ENCODE peak calls at places on chromosomes 4 and X, in ten cellular contexts. W is GM12878, N is stomach, P is GM23338, H is transverse colon, J is upper lobe of left lung, V is HCT116, T is HL-60, S is endothelial cell of umbilical vein, M is SK-N-SH. D is an unnamed sample.

GRCh38 chr4:68182382-68182820 is 52.7 kb upstream of the TMPRSS11F start:
- DNase-seq in S (no peak), V (no peak), M (no peak), W (no peak), T (no peak), H (no peak), J (no peak), N (no peak), P (no peak), D (no peak)

GRCh38 chr4:112523008-112523440 is 7.0 kb upstream of the NEUROG2 start:
- DNase-seq in S (peak), H (peak), T (no peak), M (no peak), V (no peak), W (no peak), J (no peak), P (peak), N (no peak), D (no peak)

GRCh38 chr4:19309365-19309764 is 942.3 kb upstream of the SLIT2 start:
- DNase-seq in H (no peak), V (no peak), M (no peak), T (no peak), N (no peak), J (no peak), P (peak), S (peak), W (no peak), D (no peak)

GRCh38 chrX:116232833-116233232 is 62.3 kb downstream of the AGTR2 start:
- DNase-seq in V (no peak), H (no peak), P (no peak), N (no peak), S (peak), M (no peak), J (no peak), T (no peak), W (no peak), D (no peak)

GRCh38 chr4:140326395-140326993 is 47.0 kb upstream of the SCOC start:
- DNase-seq in M (peak), T (peak), P (peak), V (peak), J (no peak), W (no peak), S (peak), N (no peak), H (peak), D (no peak)

GRCh38 chr4:165289429-165289785 is 38.1 kb upstream of the MSMO1 start:
- DNase-seq in W (no peak), T (no peak), V (no peak), M (no peak), S (no peak), N (no peak), P (no peak), J (no peak), H (no peak), D (no peak)

GRCh38 chr4:148998719-148999118 is 556.5 kb upstream of the NR3C2 start:
- DNase-seq in H (no peak), S (no peak), V (peak), W (no peak), M (peak), P (peak), J (no peak), N (no peak), T (no peak), D (no peak)

GRCh38 chr4:15811703-15812325 is 33.7 kb downstream of the CD38 start:
- DNase-seq in H (no peak), M (no peak), W (no peak), P (peak), T (no peak), N (no peak), V (no peak), J (no peak), S (no peak), D (no peak)

GRCh38 chrX:40694833-40695232 is 40.5 kb downstream of the MED14 start:
- DNase-seq in J (no peak), N (no peak), S (no peak), P (no peak), V (no peak), W (no peak), T (no peak), M (no peak), H (no peak), D (no peak)

GRCh38 chr4:65671402-65671801 is 1.1 kb upstream of the EPHA5 start:
- DNase-seq in P (no peak), V (no peak), W (no peak), S (no peak), H (no peak), T (no peak), M (no peak), J (no peak), N (no peak), D (no peak)

GRCh38 chr4:11313157-11313943 is 115.3 kb downstream of the HS3ST1 start:
- DNase-seq in P (no peak), T (no peak), S (no peak), N (no peak), H (no peak), W (no peak), V (no peak), J (no peak), M (no peak), D (no peak)

GRCh38 chr4:53818112-53818511 is 226.8 kb upstream of the LNX1 start:
- DNase-seq in S (no peak), W (no peak), H (no peak), M (no peak), T (no peak), N (no peak), V (no peak), J (no peak), P (no peak), D (no peak)

GRCh38 chrX:120021927-120022326 is 55.6 kb downstream of the RHOXF2B start:
- DNase-seq in V (no peak), N (no peak), T (peak), P (no peak), W (no peak), S (no peak), M (no peak), J (no peak), H (no peak), D (no peak)

GRCh38 chr4:150038335-150039076 is 39.7 kb upstream of the DCLK2 start:
- DNase-seq in N (no peak), P (no peak), H (no peak), W (peak), T (no peak), J (no peak), S (no peak), M (no peak), V (no peak), D (no peak)

GRCh38 chr4:94208268-94208667 is 603 bp downstream of the SMARCAD1 start:
- DNase-seq in J (no peak), N (no peak), W (no peak), V (no peak), M (peak), H (no peak), S (no peak), T (no peak), P (no peak), D (no peak)

GRCh38 chr4:72828864-72829263 is 240.7 kb downstream of the COX18 start:
- DNase-seq in N (no peak), T (no peak), J (no peak), W (no peak), M (no peak), P (no peak), V (no peak), H (no peak), S (no peak), D (no peak)

GRCh38 chrX:68846536-68846935 is 17.7 kb downstream of the EFNB1 start:
- DNase-seq in H (no peak), V (no peak), S (no peak), M (no peak), W (no peak), P (peak), J (no peak), T (no peak), N (no peak), D (no peak)

GRCh38 chr4:54433686-54434085 is 204.6 kb downstream of the PDGFRA start:
- DNase-seq in M (no peak), T (no peak), S (peak), H (no peak), W (no peak), N (no peak), V (peak), P (peak), J (no peak), D (no peak)

GRCh38 chr4:98510757-98511517 is 147.5 kb downstream of the TSPAN5 start:
- DNase-seq in M (no peak), V (no peak), S (no peak), T (no peak), H (no peak), P (no peak), J (no peak), W (no peak), N (no peak), D (no peak)

GRCh38 chrX:66638591-66639500 is at the start of gene EDA2R:
- DNase-seq in N (no peak), P (peak), M (peak), T (no peak), H (peak), S (peak), W (peak), V (no peak), J (peak), D (no peak)

GRCh38 chrX:11423949-11424348 is 130.7 kb downstream of the AMELX start:
- DNase-seq in N (no peak), S (no peak), M (no peak), P (no peak), W (no peak), H (no peak), J (no peak), V (no peak), T (no peak), D (no peak)

GRCh38 chr4:96293806-96294205 is 453.9 kb downstream of the PDHA2 start:
- DNase-seq in J (no peak), H (no peak), T (no peak), V (no peak), S (no peak), M (no peak), W (no peak), P (no peak), N (no peak), D (no peak)

GRCh38 chr4:185671041-185671440 is 135.7 kb upstream of the PDLIM3 start:
- DNase-seq in M (no peak), N (no peak), H (no peak), S (no peak), V (no peak), P (no peak), J (no peak), T (no peak), W (no peak), D (no peak)

GRCh38 chr4:17597517-17597916 is 16.9 kb upstream of the MED28 start:
- DNase-seq in S (peak), V (no peak), T (no peak), P (peak), H (no peak), M (peak), W (no peak), J (no peak), N (no peak), D (no peak)

GRCh38 chrX:148288451-148288850 is 212.0 kb upstream of the AFF2 start:
- DNase-seq in N (no peak), T (no peak), P (no peak), M (no peak), H (no peak), S (no peak), V (no peak), W (no peak), J (no peak), D (no peak)

GRCh38 chr4:88177981-88178632 is 19.7 kb upstream of the ABCG2 start:
- DNase-seq in M (no peak), S (peak), T (peak), J (peak), N (no peak), V (peak), H (peak), W (no peak), P (peak), D (no peak)

GRCh38 chrX:3962511-3963350 is 249.3 kb upstream of the PRKX start:
- DNase-seq in T (no peak), S (peak), V (no peak), W (no peak), N (no peak), J (no peak), P (peak), M (peak), H (no peak), D (no peak)

GRCh38 chr4:85823295-85823694 is 348.3 kb downstream of the ARHGAP24 start:
- DNase-seq in W (no peak), J (no peak), V (peak), P (peak), M (peak), S (peak), T (no peak), N (no peak), H (no peak), D (no peak)

GRCh38 chrX:7146703-7147430 is 645 bp upstream of the STS start:
- DNase-seq in J (peak), H (peak), T (no peak), N (peak), P (no peak), V (no peak), W (no peak), M (no peak), S (no peak), D (peak)

GRCh38 chr4:158652920-158653319 is 18.8 kb downstream of the C4orf46 start:
- DNase-seq in V (no peak), W (no peak), N (no peak), S (peak), P (no peak), J (no peak), M (no peak), H (no peak), T (no peak), D (no peak)

GRCh38 chr4:16114546-16114945 is 30.7 kb upstream of the PROM1 start:
- DNase-seq in T (no peak), N (no peak), S (no peak), P (no peak), W (no peak), H (no peak), J (no peak), V (no peak), M (no peak), D (no peak)

GRCh38 chrX:20863649-20864048 is 510.6 kb upstream of the CNKSR2 start:
- DNase-seq in S (no peak), H (no peak), J (no peak), P (no peak), T (no peak), M (peak), N (no peak), V (no peak), W (no peak), D (no peak)

DNA sequence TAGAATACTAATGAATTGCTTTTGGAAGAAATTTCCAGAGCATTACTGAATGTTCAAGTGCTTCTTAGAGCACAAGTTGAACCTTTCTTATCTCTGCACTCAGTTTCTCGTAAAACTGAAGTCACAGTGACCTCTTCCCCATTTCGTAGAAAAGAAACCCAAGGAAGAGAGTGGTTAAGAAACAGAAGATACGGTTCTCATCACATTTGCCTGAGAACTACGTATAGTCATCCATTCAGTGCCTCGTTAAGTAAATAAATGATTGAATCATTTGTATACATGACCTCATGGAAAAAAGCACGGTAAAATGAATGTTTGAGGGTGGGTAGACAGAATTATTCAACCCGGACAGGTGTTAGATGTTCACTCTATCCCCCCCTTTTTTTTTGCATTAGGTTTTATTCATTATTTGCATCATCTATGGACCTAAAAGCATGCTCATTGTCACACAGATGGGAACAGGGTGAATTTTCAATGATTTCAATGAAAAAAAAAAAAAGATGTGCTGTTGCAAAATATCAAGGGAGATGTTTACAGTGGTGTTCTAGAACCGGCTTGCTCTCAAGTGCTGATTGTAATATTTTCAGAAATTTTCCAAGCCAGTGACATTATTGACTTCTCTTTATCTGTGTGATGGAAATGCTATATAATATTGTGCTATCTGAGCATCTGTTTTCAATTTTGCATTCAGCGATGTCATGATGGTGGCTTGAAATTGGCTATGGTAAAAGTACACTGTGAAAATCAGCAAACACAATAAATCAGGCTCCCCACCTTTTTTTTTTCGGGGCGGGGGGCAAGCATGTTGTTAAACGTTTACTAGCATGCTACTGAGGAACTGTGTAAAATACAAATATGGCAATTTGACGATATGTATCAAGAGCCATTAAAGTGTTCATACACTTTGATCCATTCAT is 4.3 kb downstream of the RHOH start:
- DNase-seq in N (no peak), T (no peak), J (no peak), V (no peak), W (no peak), H (no peak), P (no peak), M (peak), S (no peak), D (no peak)
- H3K27ac ChIP-seq in N (peak), T (peak), J (peak), V (no peak), W (peak), H (peak), P (no peak), M (peak), S (no peak), D (no peak)

GRCh38 chr4:155807021-155807420 is 48.2 kb downstream of the GUCY1B1 start:
- DNase-seq in H (no peak), S (no peak), J (no peak), N (no peak), M (no peak), V (no peak), P (no peak), T (no peak), W (no peak), D (no peak)

GRCh38 chr4:155805016-155805415 is 46.2 kb downstream of the GUCY1B1 start:
- DNase-seq in P (no peak), T (no peak), H (no peak), M (no peak), V (no peak), S (peak), W (no peak), J (no peak), N (no peak), D (no peak)

GRCh38 chr4:155811171-155811570 is 52.4 kb downstream of the GUCY1B1 start:
- DNase-seq in S (no peak), P (no peak), T (no peak), M (no peak), H (no peak), V (no peak), W (no peak), J (no peak), N (no peak), D (no peak)

GRCh38 chr4:155809835-155810234 is 51.0 kb downstream of the GUCY1B1 start:
- DNase-seq in J (no peak), W (peak), M (peak), P (peak), H (no peak), S (peak), V (peak), T (peak), N (no peak), D (no peak)
- TF ChIP-seq POLR2AphosphoS5 in J (no peak), W (no peak), M (no peak), P (no peak), H (no peak), S (no peak), V (no peak), T (no peak), N (no peak), D (peak)

GRCh38 chrX:130343411-130343810 is 3.7 kb downstream of the SLC25A14 start:
- DNase-seq in S (no peak), T (no peak), N (no peak), W (no peak), M (no peak), J (no peak), P (no peak), H (no peak), V (no peak), D (no peak)

GRCh38 chrX:130340271-130340670 is 552 bp downstream of the SLC25A14 start:
- DNase-seq in T (no peak), W (no peak), H (no peak), J (no peak), N (no peak), S (peak), P (no peak), M (no peak), V (no peak), D (no peak)

GRCh38 chrX:130336531-130336930 is 3.2 kb upstream of the SLC25A14 start:
- DNase-seq in J (no peak), P (no peak), V (no peak), S (no peak), T (no peak), W (no peak), N (no peak), H (no peak), M (no peak), D (no peak)

DNA sequence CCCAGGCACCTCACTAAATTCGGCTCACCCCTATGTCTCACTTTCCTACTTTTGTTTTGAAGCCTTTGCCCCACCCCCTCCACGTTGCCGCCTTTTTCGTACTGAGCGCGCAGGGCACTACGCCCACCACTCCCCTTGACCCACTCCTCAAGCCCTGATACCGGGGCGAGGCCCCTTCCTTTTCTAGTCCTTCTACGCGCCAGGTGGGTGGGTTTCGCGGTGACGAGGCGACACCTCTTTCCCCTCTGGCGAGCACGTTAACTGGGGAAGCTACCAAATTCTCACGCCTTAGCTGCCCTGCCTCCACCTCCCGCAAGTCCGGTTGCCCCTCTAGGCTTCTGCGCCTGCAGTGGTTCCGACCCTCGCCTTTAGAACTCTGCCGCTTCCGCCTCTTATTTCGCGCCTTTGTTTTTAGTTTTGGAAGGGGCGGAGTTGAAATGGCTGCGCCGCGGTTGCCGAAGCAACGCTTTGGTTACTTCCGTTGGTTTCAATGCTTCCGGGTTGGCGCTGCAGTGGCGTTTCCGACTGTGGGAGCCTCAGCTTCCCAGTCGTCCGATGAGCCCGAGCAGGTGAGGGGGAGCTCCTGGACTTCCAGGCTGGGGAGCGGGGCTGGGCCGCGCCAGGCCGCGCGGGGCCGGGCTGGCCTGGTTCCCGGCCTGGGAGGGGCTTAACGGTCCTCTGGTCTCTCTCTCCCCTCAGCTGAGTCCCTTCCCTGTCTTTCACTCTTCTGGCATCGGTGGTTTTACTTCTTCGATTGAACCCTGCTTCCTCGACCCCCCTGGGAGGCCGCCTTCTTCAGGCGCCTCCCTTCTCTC is at the start of gene SLC25A14:
- DNase-seq in P (peak), W (peak), M (peak), S (peak), H (peak), T (peak), V (peak), N (peak), J (peak), D (peak)
- H3K27ac ChIP-seq in P (peak), W (peak), M (peak), S (peak), H (peak), T (peak), V (peak), N (peak), J (peak), D (peak)

GRCh38 chrX:154371771-154372300 is 2.6 kb downstream of the FLNA start:
- DNase-seq in P (no peak), T (no peak), W (no peak), N (no peak), H (no peak), J (no peak), V (no peak), S (no peak), M (no peak), D (no peak)
- TF ChIP-seq POLR2AphosphoS5 in P (no peak), T (no peak), W (peak), N (no peak), H (no peak), J (no peak), V (no peak), S (no peak), M (no peak), D (peak)

D was measured in sigmoid colon.